ENCODE peak calls at places on chromosomes 3 and 15, in six cellular contexts. J is LNCaP clone FGC, G is fibroblast of mammary gland, I is PC-9, T is Peyer's patch, D is GM10248. M is an unnamed sample.

GRCh38 chr3:89246326-89246725 is 138.9 kb downstream of the EPHA3 start:
- DNase-seq in J (no peak), G (no peak), I (no peak), T (no peak), D (no peak), M (no peak)

GRCh38 chr3:140552898-140553297 is 125.0 kb upstream of the TRIM42 start:
- DNase-seq in J (no peak), G (peak), I (no peak), T (no peak), D (no peak), M (no peak)

GRCh38 chr3:71031914-71032521 is 551.5 kb downstream of the FOXP1 start:
- DNase-seq in J (no peak), G (no peak), I (no peak), T (no peak), D (no peak), M (no peak)

GRCh38 chr15:66763186-66764066 is 61.4 kb downstream of the SMAD6 start:
- DNase-seq in J (peak), G (no peak), I (peak), T (peak), D (no peak), M (no peak)

GRCh38 chr3:157782236-157782635 is 279.0 kb upstream of the VEPH1 start:
- DNase-seq in J (no peak), G (peak), I (no peak), T (no peak), D (no peak), M (no peak)

GRCh38 chr3:113278599-113278955 is 67.2 kb downstream of the BOC start:
- DNase-seq in J (no peak), G (no peak), I (no peak), T (no peak), D (no peak), M (no peak)

GRCh38 chr15:49168026-49168425 is 2.0 kb upstream of the GALK2 start:
- DNase-seq in J (no peak), G (peak), I (no peak), T (no peak), D (no peak), M (no peak)

GRCh38 chr15:72585659-72586058 is 68.8 kb upstream of the GOLGA6B start:
- DNase-seq in J (no peak), G (peak), I (no peak), T (no peak), D (no peak), M (no peak)

GRCh38 chr3:124492824-124493223 is 237.4 kb upstream of the UMPS start:
- DNase-seq in J (peak), G (peak), I (peak), T (peak), D (peak), M (no peak)

GRCh38 chr15:96320703-96321421 is 9.6 kb upstream of the NR2F2 start:
- DNase-seq in J (no peak), G (no peak), I (no peak), T (no peak), D (no peak), M (no peak)

GRCh38 chr3:62833538-62833937 is 41.7 kb downstream of the CADPS start:
- DNase-seq in J (no peak), G (peak), I (no peak), T (no peak), D (peak), M (no peak)

GRCh38 chr3:182303169-182303568 is 490.1 kb upstream of the ATP11B start:
- DNase-seq in J (no peak), G (no peak), I (no peak), T (no peak), D (no peak), M (no peak)

GRCh38 chr3:34001022-34001421 is 202.6 kb downstream of the PDCD6IP start:
- DNase-seq in J (no peak), G (no peak), I (no peak), T (no peak), D (no peak), M (no peak)

GRCh38 chr3:45487508-45487907 is 99.1 kb downstream of the LARS2 start:
- DNase-seq in J (no peak), G (no peak), I (no peak), T (no peak), D (no peak), M (no peak)

GRCh38 chr3:36993326-36994283 is at the start of gene MLH1:
- DNase-seq in J (peak), G (peak), I (peak), T (peak), D (peak), M (peak)

GRCh38 chr3:141050913-141051632 is at the start of gene SPSB4:
- DNase-seq in J (no peak), G (peak), I (peak), T (peak), D (no peak), M (peak)

GRCh38 chr3:51704511-51704950 is 2.3 kb upstream of the GRM2 start:
- DNase-seq in J (no peak), G (no peak), I (no peak), T (peak), D (no peak), M (no peak)

GRCh38 chr3:131743126-131743525 is 240.4 kb upstream of the MRPL3 start:
- DNase-seq in J (no peak), G (no peak), I (no peak), T (no peak), D (no peak), M (no peak)

GRCh38 chr3:13339833-13340232 is 80.3 kb downstream of the NUP210 start:
- DNase-seq in J (no peak), G (no peak), I (no peak), T (no peak), D (no peak), M (no peak)

GRCh38 chr15:85825719-85826118 is 31.0 kb upstream of the KLHL25 start:
- DNase-seq in J (peak), G (no peak), I (no peak), T (no peak), D (no peak), M (no peak)

GRCh38 chr15:44588541-44588940 is 51.6 kb downstream of the EIF3J start:
- DNase-seq in J (no peak), G (no peak), I (no peak), T (no peak), D (no peak), M (no peak)

GRCh38 chr3:129558772-129559564 is 16.0 kb downstream of the H1-8 start:
- DNase-seq in J (no peak), G (peak), I (peak), T (no peak), D (no peak), M (no peak)

GRCh38 chr3:58116161-58116955 is 94.4 kb downstream of the DNASE1L3 start:
- DNase-seq in J (no peak), G (no peak), I (no peak), T (no peak), D (peak), M (no peak)

GRCh38 chr15:77797270-77797669 is 164.6 kb upstream of the LINGO1 start:
- DNase-seq in J (no peak), G (no peak), I (no peak), T (no peak), D (no peak), M (no peak)

GRCh38 chr3:25831578-25831977 is 41.7 kb downstream of the OXSM start:
- DNase-seq in J (no peak), G (peak), I (no peak), T (no peak), D (no peak), M (no peak)

GRCh38 chr3:65713016-65713415 is 325.7 kb downstream of the MAGI1 start:
- DNase-seq in J (no peak), G (peak), I (no peak), T (no peak), D (no peak), M (no peak)

GRCh38 chr15:68003297-68003696 is 50.8 kb upstream of the PIAS1 start:
- DNase-seq in J (no peak), G (no peak), I (no peak), T (no peak), D (no peak), M (no peak)

GRCh38 chr15:33160054-33160453 is 34.5 kb downstream of the FMN1 start:
- DNase-seq in J (no peak), G (no peak), I (no peak), T (no peak), D (no peak), M (no peak)
- TF ChIP-seq CTCF in J (no peak), G (peak), I (no peak), T (no peak), D (no peak), M (no peak)

GRCh38 chr3:11570789-11571495 is 72.8 kb downstream of the VGLL4 start:
- DNase-seq in J (no peak), G (peak), I (no peak), T (no peak), D (no peak), M (no peak)
- TF ChIP-seq CTCF in J (no peak), G (no peak), I (no peak), T (no peak), D (no peak), M (no peak)

GRCh38 chr15:58773024-58773423 is 1.9 kb downstream of the MINDY2 start:
- DNase-seq in J (no peak), G (peak), I (no peak), T (no peak), D (no peak), M (no peak)

GRCh38 chr15:58775402-58775801 is 4.3 kb downstream of the MINDY2 start:
- DNase-seq in J (no peak), G (no peak), I (no peak), T (no peak), D (no peak), M (no peak)

GRCh38 chr15:58770519-58770856 is 614 bp upstream of the MINDY2 start:
- DNase-seq in J (peak), G (peak), I (no peak), T (no peak), D (peak), M (no peak)

GRCh38 chr15:58771621-58772235 is 626 bp downstream of the MINDY2 start:
- DNase-seq in J (no peak), G (no peak), I (peak), T (peak), D (peak), M (no peak)

GRCh38 chr15:58770857-58771620 is at the start of gene MINDY2:
- DNase-seq in J (peak), G (peak), I (peak), T (peak), D (peak), M (peak)
- TF ChIP-seq CTCF in J (peak), G (no peak), I (no peak), T (peak), D (peak), M (peak)

DNA sequence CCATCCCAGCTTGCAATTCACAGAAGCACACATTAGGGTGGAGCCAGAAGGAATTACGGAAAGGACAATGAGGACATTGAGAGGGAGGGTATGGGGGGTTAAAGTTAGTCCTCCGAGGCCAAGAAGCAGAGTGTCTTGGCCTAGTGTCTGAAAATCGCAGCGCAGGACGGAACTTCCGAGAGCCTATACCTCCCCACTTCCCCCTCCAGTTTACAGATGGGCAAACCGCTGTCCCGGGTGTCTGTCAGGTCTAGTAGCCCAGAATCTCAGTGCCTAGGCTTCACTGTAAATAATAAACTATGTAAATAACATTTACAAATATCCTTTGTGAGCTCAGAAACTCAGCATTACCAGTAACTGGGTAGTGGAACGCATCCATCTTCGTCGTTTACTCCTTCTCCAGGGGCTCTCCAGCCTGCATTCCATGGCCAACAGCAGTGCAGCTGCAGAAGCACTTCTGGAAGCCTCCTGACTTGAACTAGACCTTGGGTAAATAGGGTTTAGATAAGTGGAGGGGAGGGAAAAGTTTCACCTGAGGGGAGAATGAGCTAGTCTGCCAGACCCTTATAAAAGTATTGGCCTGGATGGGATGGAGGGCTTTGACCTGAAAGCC is 962 bp downstream of the ADPRH start:
- DNase-seq in J (no peak), G (peak), I (no peak), T (no peak), D (peak), M (no peak)
- TF ChIP-seq CTCF in J (no peak), G (no peak), I (no peak), T (no peak), D (no peak), M (no peak)

GRCh38 chr3:173529062-173529711 is 131.6 kb downstream of the NLGN1 start:
- DNase-seq in J (peak), G (peak), I (peak), T (no peak), D (peak), M (no peak)
- TF ChIP-seq CTCF in J (peak), G (peak), I (peak), T (no peak), D (peak), M (peak)

GRCh38 chr3:111906667-111907066 is 47.6 kb downstream of the PHLDB2 start:
- DNase-seq in J (no peak), G (no peak), I (no peak), T (no peak), D (no peak), M (no peak)

GRCh38 chr3:111903067-111903511 is 44.0 kb downstream of the PHLDB2 start:
- DNase-seq in J (no peak), G (peak), I (peak), T (no peak), D (no peak), M (no peak)

GRCh38 chr3:111902534-111902933 is 43.5 kb downstream of the PHLDB2 start:
- DNase-seq in J (no peak), G (no peak), I (peak), T (no peak), D (no peak), M (no peak)

GRCh38 chr3:111907151-111907550 is 48.1 kb downstream of the PHLDB2 start:
- DNase-seq in J (no peak), G (no peak), I (no peak), T (no peak), D (no peak), M (no peak)

DNA sequence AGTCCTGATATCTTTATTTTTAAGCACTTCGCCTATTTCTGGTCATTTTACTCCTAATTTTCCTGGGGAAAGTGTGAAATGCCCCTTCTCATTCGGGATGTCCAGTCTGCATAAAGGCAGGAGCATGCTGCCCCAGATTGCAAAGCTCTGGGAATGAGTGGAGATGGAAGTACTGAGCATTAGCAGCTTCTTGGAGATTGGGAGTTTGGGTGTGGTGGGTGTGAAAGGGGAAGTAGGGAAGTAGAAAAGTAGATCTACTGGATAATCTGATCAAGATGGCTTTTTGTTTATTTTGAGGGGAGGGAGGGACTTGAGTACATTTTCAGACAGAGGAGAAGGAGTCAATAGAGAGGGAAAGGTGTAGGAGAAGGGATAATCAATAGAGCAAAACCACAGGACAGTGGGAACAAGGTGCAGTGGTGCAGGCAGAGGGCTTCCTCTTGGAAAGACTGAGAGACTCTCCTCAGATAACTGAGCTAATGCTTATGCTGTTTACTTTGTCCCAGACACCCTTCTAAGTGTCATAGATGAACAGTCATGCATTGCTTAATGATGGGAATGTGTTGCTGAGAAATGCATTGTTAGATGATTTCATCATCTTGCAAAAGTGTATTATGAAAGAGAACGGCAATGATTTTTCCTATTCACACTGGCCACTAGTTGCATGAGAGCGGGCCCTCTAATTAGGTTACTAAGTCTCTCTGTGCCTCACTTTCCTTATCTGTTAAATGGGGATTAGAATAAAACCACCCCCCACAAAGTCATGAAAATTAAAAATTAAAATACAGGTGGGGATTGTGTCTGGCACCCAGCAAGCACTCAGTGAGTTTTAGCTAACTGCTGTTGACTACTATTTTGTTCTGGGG is 45.5 kb downstream of the PHLDB2 start:
- DNase-seq in J (no peak), G (peak), I (peak), T (no peak), D (no peak), M (no peak)
- TF ChIP-seq CTCF in J (no peak), G (no peak), I (peak), T (peak), D (no peak), M (no peak)

DNA sequence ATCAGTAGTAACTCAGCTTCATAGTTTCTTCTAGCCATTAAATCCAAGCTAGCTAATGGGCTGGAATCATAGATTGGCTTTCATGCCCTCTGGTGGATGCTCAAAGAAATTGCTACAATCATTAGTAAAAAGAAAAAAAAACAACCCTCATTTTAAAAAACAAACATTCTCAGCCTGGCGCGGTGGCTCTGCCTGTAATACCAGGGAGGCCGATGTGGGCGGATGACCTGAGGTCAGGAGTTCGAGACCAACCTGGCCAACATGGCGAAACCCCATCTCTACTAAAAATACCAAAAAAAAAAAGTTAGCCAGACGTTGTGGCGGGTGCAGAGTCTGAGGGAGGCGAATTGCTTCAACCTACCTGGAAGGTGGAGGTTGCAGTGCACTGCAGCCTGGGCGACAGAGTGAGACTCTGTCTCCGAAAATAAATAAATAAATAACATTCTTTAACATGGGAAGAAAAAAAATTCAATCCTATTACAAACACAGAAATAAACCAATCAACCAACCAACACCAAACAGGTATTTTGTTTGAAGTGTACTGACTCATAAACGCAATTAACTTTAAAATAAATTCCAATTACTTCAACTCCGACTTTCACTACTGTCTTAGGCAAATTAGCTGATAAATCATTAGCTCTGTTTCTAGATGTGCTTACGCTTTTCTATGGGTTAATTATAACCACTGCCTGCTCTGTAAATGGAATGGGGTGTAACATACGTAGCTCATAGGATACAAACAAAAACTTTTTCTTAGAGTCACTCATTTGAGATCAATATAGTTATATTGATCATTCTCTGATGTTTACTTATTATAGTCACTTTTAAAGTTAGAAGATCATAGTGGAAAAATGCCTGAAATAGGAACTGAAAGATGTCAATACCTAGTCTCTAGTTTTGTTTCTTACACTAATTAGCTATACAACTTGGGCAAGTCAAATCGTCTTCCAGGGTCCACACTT is 24.9 kb downstream of the TMEM207 start:
- DNase-seq in J (peak), G (peak), I (peak), T (no peak), D (peak), M (no peak)
- TF ChIP-seq CTCF in J (peak), G (peak), I (peak), T (peak), D (peak), M (peak)

GRCh38 chr15:97804950-97805349 is 155.6 kb upstream of the ARRDC4 start:
- DNase-seq in J (no peak), G (no peak), I (no peak), T (no peak), D (no peak), M (no peak)
- TF ChIP-seq CTCF in J (no peak), G (no peak), I (no peak), T (no peak), D (no peak), M (no peak)

GRCh38 chr3:56830884-56831283 is 29.1 kb upstream of the ARHGEF3 start:
- DNase-seq in J (no peak), G (no peak), I (no peak), T (no peak), D (no peak), M (no peak)

GRCh38 chr3:56833031-56833430 is 31.3 kb upstream of the ARHGEF3 start:
- DNase-seq in J (no peak), G (no peak), I (no peak), T (no peak), D (no peak), M (no peak)

GRCh38 chr3:56829543-56829942 is 27.8 kb upstream of the ARHGEF3 start:
- DNase-seq in J (no peak), G (no peak), I (no peak), T (no peak), D (no peak), M (no peak)

GRCh38 chr3:56835626-56836025 is 33.9 kb upstream of the ARHGEF3 start:
- DNase-seq in J (no peak), G (peak), I (no peak), T (no peak), D (no peak), M (no peak)

GRCh38 chr3:56831572-56831971 is 29.8 kb upstream of the ARHGEF3 start:
- DNase-seq in J (no peak), G (no peak), I (no peak), T (no peak), D (no peak), M (no peak)
- TF ChIP-seq CTCF in J (no peak), G (no peak), I (no peak), T (no peak), D (no peak), M (no peak)

GRCh38 chr3:40972350-40972749 is 227.0 kb upstream of the CTNNB1 start:
- DNase-seq in J (no peak), G (no peak), I (no peak), T (no peak), D (no peak), M (no peak)

GRCh38 chr3:40970067-40970466 is 229.2 kb upstream of the CTNNB1 start:
- DNase-seq in J (no peak), G (peak), I (no peak), T (no peak), D (no peak), M (no peak)

GRCh38 chr3:40969341-40969740 is 230.0 kb upstream of the CTNNB1 start:
- DNase-seq in J (no peak), G (no peak), I (no peak), T (no peak), D (no peak), M (no peak)

GRCh38 chr3:40973141-40973540 is 226.2 kb upstream of the CTNNB1 start:
- DNase-seq in J (no peak), G (no peak), I (no peak), T (no peak), D (no peak), M (no peak)

GRCh38 chr3:40971191-40972168 is 227.8 kb upstream of the CTNNB1 start:
- DNase-seq in J (no peak), G (peak), I (peak), T (peak), D (peak), M (no peak)
- TF ChIP-seq CTCF in J (peak), G (no peak), I (no peak), T (peak), D (peak), M (no peak)

M was measured in osteocyte.